ENCODE peak calls at places on chromosomes 11 and 22, in five cellular contexts. W, O, J, Y and A are unnamed samples.

GRCh38 chr11:83278351-83278750 is 7.8 kb downstream of the CCDC90B start:
- DNase-seq in O (no peak), J (no peak), Y (no peak), W (no peak), A (no peak)

GRCh38 chr22:43750751-43751150 is 61.4 kb downstream of the EFCAB6 start:
- DNase-seq in O (no peak), Y (no peak), J (peak; percentile 3), W (no peak), A (no peak)

GRCh38 chr11:69152748-69153446 is 2.8 kb upstream of the SMIM38 start:
- DNase-seq in W (no peak), Y (no peak), J (no peak), O (no peak), A (no peak)

GRCh38 chr22:39663751-39664150 is 93.2 kb downstream of the CACNA1I start:
- DNase-seq in W (no peak), J (peak; percentile 55), O (no peak), Y (no peak), A (no peak)

GRCh38 chr11:94750319-94751215 is 17.6 kb upstream of the AMOTL1 start:
- DNase-seq in Y (peak; percentile 47), O (no peak), J (peak; percentile 81), W (no peak), A (no peak)

GRCh38 chr11:134532921-134533421 is 120.9 kb upstream of the B3GAT1 start:
- DNase-seq in O (no peak), W (no peak), Y (peak; percentile 2), J (no peak), A (no peak)

GRCh38 chr11:12914401-12914912 is 94.7 kb upstream of the RASSF10 start:
- DNase-seq in O (peak; percentile 32), W (peak; percentile 65), J (peak; percentile 30), Y (peak; percentile 67), A (no peak)

GRCh38 chr11:330694-331314 is 10.1 kb upstream of the IFITM3 start:
- DNase-seq in O (no peak), Y (no peak), W (no peak), J (no peak), A (no peak)

GRCh38 chr11:26651916-26652315 is 69.9 kb downstream of the SLC5A12 start:
- DNase-seq in Y (no peak), O (no peak), J (no peak), W (no peak), A (no peak)

GRCh38 chr11:111792314-111792713 is 26.1 kb upstream of the PPP2R1B start:
- DNase-seq in Y (no peak), W (no peak), O (no peak), J (no peak), A (no peak)

GRCh38 chr11:35420371-35420770 is 1.0 kb upstream of the SLC1A2 start:
- DNase-seq in Y (no peak), J (no peak), O (no peak), W (no peak), A (no peak)

GRCh38 chr22:50578776-50579310 is 616 bp upstream of the CPT1B start:
- DNase-seq in Y (no peak), O (no peak), W (no peak), J (no peak), A (no peak)

GRCh38 chr22:50577697-50577986 is 585 bp downstream of the CPT1B start:
- DNase-seq in J (no peak), Y (no peak), O (no peak), W (no peak), A (no peak)

GRCh38 chr22:50579752-50580151 is 1.5 kb upstream of the CPT1B start:
- DNase-seq in W (no peak), J (no peak), O (no peak), Y (no peak), A (no peak)

GRCh38 chr22:50576806-50577696 is 1.2 kb downstream of the CPT1B start:
- DNase-seq in O (no peak), W (no peak), Y (no peak), J (no peak), A (no peak)

GRCh38 chr22:50577987-50578775 is at the start of gene CPT1B:
- DNase-seq in Y (peak; percentile 66), O (no peak), J (no peak), W (no peak), A (no peak)
- H3K4me3 ChIP-seq in Y (peak within 1 kb of the TSS; percentile 59), O (no peak within 1 kb of the TSS), J (no peak within 1 kb of the TSS), W (no peak within 1 kb of the TSS), A (peak within 1 kb of the TSS; percentile 69)

DNA sequence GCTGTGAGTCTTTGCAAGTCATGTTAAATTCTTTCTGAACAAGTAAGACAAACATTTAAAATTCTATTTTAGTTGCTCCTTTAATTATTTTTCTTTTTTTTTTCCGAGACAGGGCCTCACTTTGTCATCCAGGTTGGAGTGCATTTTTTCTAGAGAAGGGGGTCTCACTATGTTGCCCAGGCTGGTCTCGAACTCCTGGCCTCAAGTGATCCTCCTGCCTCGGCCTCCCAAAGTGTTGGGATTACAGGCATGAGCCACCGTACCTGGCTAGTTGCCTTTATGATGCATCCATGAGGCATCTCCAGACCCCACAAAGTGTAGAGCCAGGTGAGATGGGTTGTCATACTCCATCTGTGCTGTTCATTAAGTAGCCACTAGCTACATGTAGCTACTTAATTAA is 4.4 kb downstream of the ATXN10 start:
- DNase-seq in W (no peak), J (no peak), Y (no peak), O (no peak), A (no peak)
- H3K4me1 ChIP-seq in W (peaks cover 18% of the 10 kb centered on the region), J (peaks cover 56% of the 10 kb centered on the region), Y (peaks cover 52% of the 10 kb centered on the region), O (peaks cover 32% of the 10 kb centered on the region), A (peaks cover 24% of the 10 kb centered on the region)

GRCh38 chr11:18727499-18728236 is 1.7 kb upstream of the IGSF22 start:
- DNase-seq in J (peak; percentile 63), W (peak; percentile 71), Y (peak; percentile 31), O (no peak), A (no peak)
- H3K27me3 ChIP-seq in J (no peaks in the 10 kb centered on the region), W (peaks cover 32% of the 10 kb centered on the region), Y (no peaks in the 10 kb centered on the region), O (no peaks in the 10 kb centered on the region), A (no peaks in the 10 kb centered on the region)

DNA sequence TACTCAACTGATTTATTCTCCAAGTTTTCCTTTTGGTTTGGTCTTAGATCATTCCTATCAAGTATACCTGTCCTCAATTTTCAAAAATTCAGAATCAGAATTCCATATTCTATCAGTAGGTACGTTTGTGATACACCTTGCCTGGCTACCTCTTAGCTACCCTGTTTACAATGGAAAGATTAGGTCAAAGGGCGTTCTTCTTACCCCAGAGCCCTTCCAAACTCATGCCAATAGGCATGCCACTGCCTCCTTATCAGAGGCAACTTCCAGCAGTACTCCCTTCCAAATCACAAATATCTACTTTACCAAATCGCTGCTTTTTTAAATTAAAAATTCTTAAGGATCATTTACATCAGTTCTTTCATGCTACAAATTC is 1.0 kb downstream of the PATL1 start:
- DNase-seq in Y (no peak), J (no peak), O (no peak), W (no peak), A (no peak)
- H3K4me3 ChIP-seq in Y (peak overlapping the region; percentile 96), J (peak overlapping the region; percentile 77), O (peak overlapping the region; percentile 70), W (peak overlapping the region; percentile 82), A (peak overlapping the region; percentile 94)

GRCh38 chr22:28345304-28345703 is 334.3 kb downstream of the TTC28 start:
- DNase-seq in O (peak; percentile 61), W (no peak), J (no peak), Y (peak; percentile 10), A (no peak)

GRCh38 chr22:28344893-28345292 is 334.7 kb downstream of the TTC28 start:
- DNase-seq in Y (no peak), O (peak; percentile 27), W (no peak), J (no peak), A (no peak)

GRCh38 chr22:28346308-28346707 is 333.3 kb downstream of the TTC28 start:
- DNase-seq in O (no peak), Y (peak; percentile 9), J (no peak), W (no peak), A (no peak)

DNA sequence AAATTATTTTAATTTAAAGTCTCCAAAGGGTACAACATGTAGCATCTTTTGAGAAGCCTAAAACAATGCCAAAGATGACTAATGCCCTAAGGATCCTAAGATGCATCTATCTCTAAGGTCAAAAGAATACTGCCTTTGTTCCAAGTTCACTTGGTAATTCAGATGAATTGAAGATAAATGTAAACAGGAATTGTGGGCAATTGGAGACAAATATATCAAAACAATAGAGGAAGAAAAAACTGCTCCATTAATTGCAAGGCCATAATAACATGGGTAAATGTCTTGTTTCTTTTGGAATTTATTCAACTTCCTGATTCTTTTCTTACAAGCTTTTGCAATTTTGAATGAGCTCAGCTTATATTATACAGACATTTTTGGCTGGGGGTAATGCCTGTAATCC is 338.6 kb downstream of the TTC28 start:
- DNase-seq in W (no peak), J (peak; percentile 4), Y (no peak), O (peak; percentile 64), A (no peak)
- H3K4me1 ChIP-seq in W (no peaks in the 10 kb centered on the region), J (no peaks in the 10 kb centered on the region), Y (peaks cover 38% of the 10 kb centered on the region), O (peaks cover 10% of the 10 kb centered on the region), A (no peaks in the 10 kb centered on the region)

GRCh38 chr11:86806903-86807302 is 6.6 kb downstream of the PRSS23 start:
- DNase-seq in O (no peak), J (no peak), Y (no peak), W (no peak), A (no peak)
- H3K27me3 ChIP-seq in O (no peaks in the 10 kb centered on the region), J (no peaks in the 10 kb centered on the region), Y (no peaks in the 10 kb centered on the region), W (peaks cover 13% of the 10 kb centered on the region), A (no peaks in the 10 kb centered on the region)